ENCODE peak calls at places on chromosomes 13 and 19, in six cellular contexts. Z, O, W, V, R and N are unnamed samples.

GRCh38 chr19:4554717-4555116 is 4.8 kb downstream of the SEMA6B start:
- DNase-seq in Z (no peak), O (no peak), W (no peak), V (no peak), R (no peak), N (no peak)

GRCh38 chr19:44704982-44705381 is 6.0 kb downstream of the CEACAM16 start:
- DNase-seq in Z (no peak), O (no peak), W (no peak), V (no peak), R (no peak), N (no peak)

GRCh38 chr19:10603084-10603872 is 16.2 kb upstream of the AP1M2 start:
- DNase-seq in Z (no peak), O (peak), W (peak), V (peak), R (peak), N (no peak)

GRCh38 chr19:32652893-32653625 is 21.9 kb downstream of the ANKRD27 start:
- DNase-seq in Z (peak), O (no peak), W (peak), V (peak), R (peak), N (no peak)

GRCh38 chr19:12163841-12164240 is 945 bp downstream of the ZNF136 start:
- DNase-seq in Z (peak), O (no peak), W (no peak), V (no peak), R (no peak), N (no peak)

GRCh38 chr19:4506449-4507149 is 11.7 kb downstream of the PLIN4 start:
- DNase-seq in Z (peak), O (no peak), W (no peak), V (no peak), R (no peak), N (no peak)

GRCh38 chr13:50400930-50401553 is 385.8 kb downstream of the KCNRG start:
- DNase-seq in Z (peak), O (no peak), W (no peak), V (no peak), R (no peak), N (no peak)

GRCh38 chr19:38211779-38212178 is 12.2 kb downstream of the DPF1 start:
- DNase-seq in Z (no peak), O (no peak), W (no peak), V (no peak), R (no peak), N (no peak)

GRCh38 chr19:47598407-47599349 is 10.3 kb upstream of the BICRA start:
- DNase-seq in Z (peak), O (peak), W (peak), V (peak), R (no peak), N (no peak)

GRCh38 chr19:39307233-39307821 is 11.1 kb downstream of the IFNL1 start:
- DNase-seq in Z (no peak), O (no peak), W (no peak), V (no peak), R (peak), N (no peak)

GRCh38 chr13:106498571-106498970 is 36.9 kb downstream of the EFNB2 start:
- DNase-seq in Z (no peak), O (no peak), W (no peak), V (no peak), R (no peak), N (no peak)

GRCh38 chr19:912181-913079 is 589 bp downstream of the R3HDM4 start:
- DNase-seq in Z (peak), O (no peak), W (no peak), V (no peak), R (no peak), N (no peak)

GRCh38 chr19:10533656-10534386 is 9.9 kb upstream of the ATG4D start:
- DNase-seq in Z (peak), O (peak), W (no peak), V (no peak), R (no peak), N (no peak)

GRCh38 chr19:1261863-1262686 is 7.1 kb upstream of the CIRBP start:
- DNase-seq in Z (no peak), O (peak), W (peak), V (peak), R (peak), N (no peak)

GRCh38 chr19:7830272-7830771 is 304 bp downstream of the EVI5L start:
- DNase-seq in Z (no peak), O (no peak), W (peak), V (peak), R (peak), N (no peak)

GRCh38 chr13:69959041-69959440 is 148.6 kb upstream of the ATXN8OS start:
- DNase-seq in Z (no peak), O (no peak), W (no peak), V (no peak), R (no peak), N (no peak)

GRCh38 chr13:112532837-112533745 is 54.9 kb downstream of the TUBGCP3 start:
- DNase-seq in Z (no peak), O (no peak), W (no peak), V (no peak), R (no peak), N (no peak)

GRCh38 chr19:42191855-42192254 is 25.6 kb downstream of the DEDD2 start:
- DNase-seq in Z (peak), O (peak), W (no peak), V (no peak), R (no peak), N (no peak)

GRCh38 chr13:97976551-97977375 is 23.3 kb downstream of the IPO5 start:
- DNase-seq in Z (no peak), O (no peak), W (peak), V (peak), R (peak), N (peak)

GRCh38 chr13:88281846-88282245 is 610.7 kb downstream of the SLITRK5 start:
- DNase-seq in Z (no peak), O (no peak), W (no peak), V (no peak), R (no peak), N (no peak)

GRCh38 chr19:42130254-42130573 is 2.0 kb downstream of the POU2F2 start:
- DNase-seq in Z (no peak), O (no peak), W (no peak), V (no peak), R (no peak), N (no peak)

GRCh38 chr19:29785360-29785759 is 26.4 kb upstream of the CCNE1 start:
- DNase-seq in Z (no peak), O (no peak), W (no peak), V (no peak), R (no peak), N (no peak)

GRCh38 chr13:24148414-24149305 is 11.9 kb upstream of the SPATA13 start:
- DNase-seq in Z (peak), O (peak), W (no peak), V (no peak), R (peak), N (peak)

GRCh38 chr19:42311612-42312160 is 1.4 kb upstream of the TMEM145 start:
- DNase-seq in Z (no peak), O (no peak), W (no peak), V (no peak), R (no peak), N (no peak)

GRCh38 chr13:49214917-49215376 is 5.2 kb upstream of the MLNR start:
- DNase-seq in Z (peak), O (no peak), W (no peak), V (peak), R (peak), N (no peak)
- TF ChIP-seq CTCF in Z (peak), O (no peak), W (no peak), V (no peak), R (peak), N (no peak)

DNA sequence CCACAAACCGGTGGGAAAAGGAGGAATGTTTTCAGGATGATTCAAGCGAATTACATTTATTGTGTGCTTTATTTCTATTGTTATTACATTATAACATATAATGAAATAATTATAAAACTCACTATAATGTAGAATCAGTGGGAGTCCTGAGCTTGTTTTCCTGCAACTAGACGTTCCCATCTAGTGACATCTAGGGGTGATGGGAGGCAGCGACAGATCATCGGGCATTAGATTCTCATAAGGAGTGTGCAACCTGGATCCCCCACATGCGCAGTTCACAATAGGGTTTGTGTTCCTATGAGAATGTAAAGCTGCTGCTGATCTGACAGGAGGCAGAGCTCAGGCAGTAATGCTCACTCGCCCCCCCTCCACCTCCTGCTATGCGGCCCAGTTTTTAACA is 54.5 kb downstream of the SPTBN4 start:
- DNase-seq in Z (peak), O (no peak), W (no peak), V (no peak), R (no peak), N (no peak)
- TF ChIP-seq CTCF in Z (peak), O (peak), W (peak), V (no peak), R (no peak), N (no peak)

GRCh38 chr13:40770609-40770933 is 419 bp downstream of the MRPS31 start:
- DNase-seq in Z (no peak), O (no peak), W (no peak), V (no peak), R (no peak), N (no peak)
- TF ChIP-seq CTCF in Z (no peak), O (no peak), W (no peak), V (no peak), R (no peak), N (no peak)

DNA sequence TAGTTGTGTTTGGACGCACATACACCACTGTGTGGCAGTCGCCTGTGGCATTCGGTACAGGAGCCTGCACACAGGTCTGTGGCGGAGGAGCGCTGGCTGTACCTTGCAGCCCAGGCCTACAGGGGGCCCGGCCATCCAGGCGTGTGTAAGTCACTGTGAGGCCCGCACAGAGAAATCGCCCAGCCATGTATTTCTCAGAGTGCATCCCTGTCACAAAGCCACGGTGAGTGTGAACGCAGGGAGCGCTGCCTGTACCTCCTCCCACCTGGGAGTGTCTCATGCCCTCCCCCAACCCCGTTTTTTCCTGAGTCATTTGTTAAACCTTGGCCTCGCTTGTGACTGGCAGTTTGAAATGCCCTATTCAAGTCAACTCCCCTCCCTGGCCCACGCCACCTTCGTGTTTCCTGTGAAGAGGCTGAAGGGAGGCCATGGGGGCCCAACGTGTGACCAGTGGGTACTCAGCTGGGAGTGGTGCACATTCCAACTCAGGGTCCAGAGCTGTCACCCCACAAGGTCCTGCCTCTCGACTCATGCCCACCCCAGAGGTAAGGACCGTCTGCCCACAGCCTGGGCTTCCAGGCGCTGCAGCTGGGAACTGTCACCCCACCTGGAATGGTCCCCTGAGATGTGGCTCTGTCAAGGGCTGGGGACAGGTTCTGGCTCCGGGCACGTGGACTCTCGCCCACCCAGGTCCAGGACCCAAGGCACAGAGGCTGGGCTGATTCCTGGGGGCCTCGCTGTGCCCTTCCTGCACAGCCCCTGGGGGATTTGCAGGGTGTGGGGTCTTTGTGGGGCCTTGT is 11.6 kb upstream of the RASA3 start:
- DNase-seq in Z (no peak), O (no peak), W (peak), V (peak), R (no peak), N (peak)
- TF ChIP-seq CTCF in Z (no peak), O (peak), W (no peak), V (no peak), R (no peak), N (no peak)

DNA sequence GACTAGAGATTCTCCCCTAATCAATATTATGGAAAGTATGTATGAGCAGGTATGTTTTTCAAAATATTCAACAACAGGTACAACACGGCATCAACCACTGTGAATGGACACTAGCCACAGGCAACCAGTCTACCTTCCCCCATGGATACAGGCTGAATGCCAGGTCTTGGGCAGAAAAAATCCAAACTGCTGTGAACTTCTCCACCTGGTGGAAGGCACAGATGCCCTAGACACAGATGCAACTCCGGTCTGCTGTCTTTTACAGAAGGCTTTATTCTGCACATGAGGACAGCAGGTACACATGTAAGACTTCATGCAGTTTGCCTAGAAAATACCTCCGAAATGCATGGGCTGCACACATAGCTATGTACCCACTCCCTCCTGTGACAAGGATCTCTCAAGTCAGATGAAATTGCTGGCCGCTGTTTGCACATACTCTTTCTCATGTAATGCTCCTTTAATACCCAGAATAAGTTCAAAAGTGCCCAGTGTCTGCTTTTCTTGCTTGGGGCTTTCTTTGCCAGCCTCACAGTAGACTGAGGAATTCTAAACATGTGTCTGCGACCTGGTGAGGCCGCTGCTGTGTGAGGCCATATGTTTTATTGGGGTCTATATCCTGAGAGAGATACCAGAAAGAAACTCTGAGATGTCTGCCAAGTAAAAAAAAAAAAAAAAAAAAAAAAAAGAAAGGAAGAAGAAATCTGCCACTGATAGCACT is 325.9 kb downstream of the FOXO1 start:
- DNase-seq in Z (peak), O (no peak), W (no peak), V (no peak), R (no peak), N (no peak)
- TF ChIP-seq CTCF in Z (peak), O (no peak), W (no peak), V (no peak), R (no peak), N (no peak)

GRCh38 chr13:29319451-29319850 is 276.0 kb downstream of the SLC7A1 start:
- DNase-seq in Z (no peak), O (no peak), W (no peak), V (no peak), R (no peak), N (peak)
- TF ChIP-seq CTCF in Z (no peak), O (no peak), W (no peak), V (no peak), R (no peak), N (no peak)

DNA sequence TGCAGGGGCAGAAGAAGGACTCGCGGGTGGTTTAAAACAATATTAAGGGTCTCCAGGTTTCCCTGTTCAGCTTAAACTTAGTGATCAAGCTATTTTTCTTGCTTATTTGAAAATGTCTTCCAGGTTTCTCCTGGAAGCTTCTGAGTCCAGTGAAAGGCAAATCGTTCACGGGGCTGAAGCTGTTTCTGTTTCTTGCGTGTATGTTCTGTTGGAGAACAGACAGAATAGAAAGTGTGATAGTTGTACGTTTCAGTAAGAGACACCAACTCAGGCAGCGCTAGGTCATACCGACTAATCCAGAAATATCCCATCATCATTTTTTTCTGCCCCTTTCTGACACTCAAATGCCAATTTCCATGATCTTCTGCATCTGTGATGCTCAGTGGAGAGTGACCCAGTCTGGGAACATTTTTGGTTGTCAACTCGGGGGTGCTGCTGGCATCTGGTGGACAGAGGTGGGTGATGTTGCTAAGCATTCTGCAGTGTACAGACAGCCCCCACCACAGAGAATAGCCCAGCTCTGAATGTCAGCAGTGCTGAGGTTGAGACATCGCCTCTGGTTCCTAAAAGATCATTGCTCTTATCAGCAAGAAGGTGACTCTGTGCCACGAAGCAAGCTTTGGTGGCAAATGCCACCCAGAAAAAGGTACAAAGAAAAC is 4.3 kb downstream of the KLF2 start:
- DNase-seq in Z (peak), O (no peak), W (no peak), V (no peak), R (peak), N (no peak)
- TF ChIP-seq CTCF in Z (peak), O (no peak), W (no peak), V (no peak), R (no peak), N (no peak)

GRCh38 chr19:50743537-50743936 is 20.4 kb downstream of the CLEC11A start:
- DNase-seq in Z (no peak), O (no peak), W (no peak), V (no peak), R (no peak), N (no peak)

GRCh38 chr19:50739132-50739746 is 16.1 kb downstream of the CLEC11A start:
- DNase-seq in Z (no peak), O (no peak), W (no peak), V (no peak), R (no peak), N (no peak)

GRCh38 chr19:50739841-50740426 is 16.8 kb downstream of the CLEC11A start:
- DNase-seq in Z (no peak), O (no peak), W (no peak), V (no peak), R (no peak), N (no peak)

GRCh38 chr19:50745221-50745620 is 22.1 kb downstream of the CLEC11A start:
- DNase-seq in Z (no peak), O (no peak), W (no peak), V (no peak), R (no peak), N (no peak)

DNA sequence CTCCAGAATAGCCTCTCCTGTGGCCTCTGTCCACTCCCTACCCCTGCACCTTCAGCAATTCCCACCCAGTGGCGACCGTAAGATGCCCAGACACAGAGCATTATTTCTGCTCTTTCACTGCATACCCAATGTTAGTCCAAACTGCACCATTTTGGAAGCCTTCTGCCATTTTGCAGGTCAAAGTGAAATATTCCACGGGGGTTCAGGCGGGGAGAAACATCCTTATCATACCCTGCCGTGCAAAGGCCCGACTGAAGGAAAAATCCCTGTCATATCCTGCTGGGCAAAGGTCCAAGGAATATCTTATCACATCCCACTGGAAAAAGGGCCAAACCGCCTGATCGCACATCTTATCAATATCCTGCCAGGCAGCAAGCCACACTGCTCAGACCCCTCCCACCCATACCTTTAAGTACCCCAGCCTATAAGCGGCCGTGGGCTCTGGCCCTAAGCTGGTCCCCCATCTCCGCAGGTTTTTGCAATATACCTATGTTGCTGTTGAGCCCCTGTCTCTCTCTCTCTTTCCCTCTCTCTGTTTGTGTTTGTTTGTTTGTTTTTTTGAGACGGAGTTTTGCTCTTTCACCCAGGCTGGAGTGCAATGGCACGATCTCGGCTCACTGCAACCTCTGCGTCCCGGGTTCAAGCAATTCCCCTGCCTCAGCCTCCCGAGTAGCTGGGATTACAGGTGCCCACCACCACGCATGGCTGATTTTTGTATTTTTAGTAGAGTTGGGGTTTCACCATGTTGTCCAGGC is 18.2 kb downstream of the CLEC11A start:
- DNase-seq in Z (no peak), O (no peak), W (no peak), V (no peak), R (no peak), N (no peak)
- TF ChIP-seq CTCF in Z (no peak), O (no peak), W (no peak), V (no peak), R (no peak), N (no peak)